ENCODE peak calls at places on chromosomes 2 and 18, in four cellular contexts. H is right lobe of liver, M is AG09319, D is cardiac fibroblast. X is an unnamed sample.

GRCh38 chr18:77131652-77132368 is 773 bp downstream of the MBP start:
- DNase-seq in H (peak), M (no peak), D (peak), X (peak)

GRCh38 chr2:105437708-105438103 is 38.9 kb upstream of the FHL2 start:
- DNase-seq in M (peak), H (no peak), D (peak), X (no peak)

GRCh38 chr2:30026091-30027055 is 105.0 kb upstream of the ALK start:
- DNase-seq in M (peak), D (peak), H (peak), X (no peak)

GRCh38 chr18:63953811-63954210 is 4.7 kb downstream of the HMSD start:
- DNase-seq in D (no peak), M (no peak), H (no peak), X (no peak)

GRCh38 chr2:47488870-47489584 is 86.1 kb downstream of the MSH2 start:
- DNase-seq in D (peak), H (no peak), M (peak), X (no peak)

GRCh38 chr18:39340418-39340817 is 1774.8 kb upstream of the CELF4 start:
- DNase-seq in H (no peak), D (no peak), M (no peak), X (no peak)

GRCh38 chr2:5945707-5946106 is 253.5 kb downstream of the SOX11 start:
- DNase-seq in H (no peak), M (no peak), D (no peak), X (no peak)

GRCh38 chr2:217277646-217278048 is 417.8 kb upstream of the TNP1 start:
- DNase-seq in H (no peak), D (peak), M (no peak), X (no peak)

GRCh38 chr2:241909769-241910168 is 40.2 kb downstream of the RTP5 start:
- DNase-seq in H (no peak), D (no peak), M (no peak), X (no peak)

GRCh38 chr2:230170532-230170931 is 49.3 kb downstream of the SP110 start:
- DNase-seq in D (peak), H (no peak), M (no peak), X (no peak)

GRCh38 chr2:61660511-61661388 is 122.6 kb upstream of the XPO1 start:
- DNase-seq in M (no peak), H (no peak), D (peak), X (no peak)

GRCh38 chr18:77054288-77054605 is 78.3 kb downstream of the MBP start:
- DNase-seq in H (no peak), M (no peak), D (no peak), X (no peak)

GRCh38 chr18:44821924-44822323 is 141.2 kb downstream of the SETBP1 start:
- DNase-seq in H (no peak), M (no peak), D (no peak), X (no peak)

GRCh38 chr2:81767173-81767720 is 1462.7 kb upstream of the LRRTM1 start:
- DNase-seq in M (no peak), H (no peak), D (no peak), X (no peak)

GRCh38 chr18:55153346-55153745 is 194.1 kb upstream of the CCDC68 start:
- DNase-seq in D (no peak), H (no peak), M (no peak), X (no peak)

GRCh38 chr2:62415518-62415917 is 90.5 kb downstream of the TMEM17 start:
- DNase-seq in D (no peak), H (no peak), M (no peak), X (no peak)

GRCh38 chr18:31702449-31702848 is 18.1 kb upstream of the B4GALT6 start:
- DNase-seq in M (no peak), H (no peak), D (no peak), X (no peak)

GRCh38 chr18:64037812-64038414 is 68.0 kb downstream of the SERPINB8 start:
- DNase-seq in D (peak), M (no peak), H (no peak), X (no peak)

GRCh38 chr2:71930073-71930681 is 217.5 kb downstream of the CYP26B1 start:
- DNase-seq in M (peak), D (no peak), H (peak), X (no peak)

GRCh38 chr2:181264436-181264835 is 192.8 kb upstream of the ITGA4 start:
- DNase-seq in D (no peak), H (no peak), M (no peak), X (no peak)

GRCh38 chr18:46727177-46727576 is 29.7 kb downstream of the ST8SIA5 start:
- DNase-seq in M (no peak), H (no peak), D (no peak), X (no peak)

GRCh38 chr2:158781562-158781961 is 13.6 kb upstream of the DAPL1 start:
- DNase-seq in M (peak), H (no peak), D (peak), X (no peak)

GRCh38 chr2:26000561-26001211 is 18.4 kb upstream of the KIF3C start:
- DNase-seq in H (peak), D (no peak), M (no peak), X (no peak)

GRCh38 chr2:106531676-106532075 is 44.5 kb downstream of the CD8B2 start:
- DNase-seq in D (no peak), M (no peak), H (no peak), X (no peak)

GRCh38 chr18:69250305-69251151 is 150.2 kb upstream of the DOK6 start:
- DNase-seq in D (peak), H (no peak), M (peak), X (no peak)

GRCh38 chr18:63162271-63163014 is 157.1 kb downstream of the BCL2 start:
- DNase-seq in H (no peak), M (no peak), D (peak), X (peak)

GRCh38 chr2:189260361-189260761 is 80.8 kb upstream of the COL5A2 start:
- DNase-seq in D (no peak), M (no peak), H (no peak), X (no peak)

GRCh38 chr2:236587861-236588495 is 18.4 kb downstream of the ACKR3 start:
- DNase-seq in D (no peak), M (no peak), H (no peak), X (no peak)

GRCh38 chr2:13109516-13109915 is 392.8 kb downstream of the TRIB2 start:
- DNase-seq in D (no peak), H (no peak), M (no peak), X (no peak)

GRCh38 chr2:96153991-96154431 is 8.8 kb upstream of the DUSP2 start:
- DNase-seq in D (no peak), H (peak), M (no peak), X (no peak)

GRCh38 chr2:106356291-106356690 is 111.9 kb downstream of the RGPD3 start:
- DNase-seq in D (no peak), H (no peak), M (no peak), X (no peak)

GRCh38 chr2:70870790-70871189 is 35.2 kb upstream of the CD207 start:
- DNase-seq in M (no peak), D (no peak), H (no peak), X (no peak)

GRCh38 chr2:205482399-205483065 is 199.8 kb upstream of the NRP2 start:
- DNase-seq in M (no peak), D (peak), H (no peak), X (no peak)

GRCh38 chr2:203873461-203873860 is 5.9 kb downstream of the CTLA4 start:
- DNase-seq in M (no peak), D (no peak), H (no peak), X (no peak)

GRCh38 chr2:67840460-67841068 is 222.2 kb downstream of the C1D start:
- DNase-seq in M (peak), H (peak), D (peak), X (peak)

GRCh38 chr2:98013407-98014042 is 17.8 kb upstream of the TMEM131 start:
- DNase-seq in D (peak), H (no peak), M (no peak), X (no peak)

GRCh38 chr2:69830045-69830905 is 815 bp downstream of the GMCL1 start:
- DNase-seq in H (peak), D (peak), M (no peak), X (peak)

DNA sequence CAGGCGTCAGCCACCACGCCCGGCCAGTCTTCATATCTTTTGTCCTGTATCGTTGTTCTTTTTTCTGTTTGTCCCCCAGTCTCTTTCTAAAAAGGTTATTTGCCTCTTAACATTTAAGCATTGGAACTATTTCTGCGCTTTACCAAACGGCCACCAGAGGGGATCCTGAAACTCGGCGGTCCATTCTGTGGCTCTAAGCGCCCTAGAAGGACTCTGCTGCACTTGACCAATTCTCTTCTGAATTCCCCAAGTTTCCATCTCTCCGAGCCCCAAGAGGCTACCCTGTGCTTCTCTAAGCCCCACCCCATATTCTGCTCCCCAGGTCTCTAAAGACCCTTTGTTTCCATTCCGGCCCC is 33.1 kb upstream of the REG3G start:
- DNase-seq in D (peak), M (no peak), H (no peak), X (no peak)
- TF ChIP-seq CTCF in D (peak), M (no peak), H (peak), X (no peak)

GRCh38 chr2:126971162-126971480 is 72.4 kb downstream of the TEX51 start:
- DNase-seq in H (no peak), D (no peak), M (no peak), X (no peak)

GRCh38 chr2:126970583-126970982 is 71.9 kb downstream of the TEX51 start:
- DNase-seq in H (no peak), M (no peak), D (no peak), X (no peak)

GRCh38 chr2:126973745-126974144 is 75.1 kb downstream of the TEX51 start:
- DNase-seq in H (no peak), M (no peak), D (no peak), X (no peak)

GRCh38 chr2:126971481-126972271 is 73.0 kb downstream of the TEX51 start:
- DNase-seq in M (peak), D (peak), H (peak), X (peak)

DNA sequence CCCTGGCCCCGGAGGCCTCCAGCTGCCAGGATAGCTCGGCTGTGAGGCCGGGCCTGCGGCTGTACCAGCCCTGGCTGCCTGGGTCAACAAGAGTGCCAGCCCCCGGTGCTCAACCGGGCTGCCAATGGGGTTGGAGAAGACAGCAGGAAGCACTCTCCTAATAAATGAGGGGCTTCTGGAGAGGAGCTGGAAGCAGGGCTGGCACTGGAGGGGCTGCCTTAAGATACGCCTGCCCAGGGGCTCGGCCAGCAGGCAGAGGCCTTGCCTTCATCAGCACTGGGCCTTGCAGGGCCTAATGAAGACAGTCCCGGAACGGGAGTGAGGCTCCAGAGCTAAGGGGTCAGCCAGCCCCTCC is 73.6 kb downstream of the TEX51 start:
- DNase-seq in D (no peak), H (no peak), M (no peak), X (no peak)
- TF ChIP-seq CTCF in D (no peak), H (no peak), M (no peak), X (peak)

DNA sequence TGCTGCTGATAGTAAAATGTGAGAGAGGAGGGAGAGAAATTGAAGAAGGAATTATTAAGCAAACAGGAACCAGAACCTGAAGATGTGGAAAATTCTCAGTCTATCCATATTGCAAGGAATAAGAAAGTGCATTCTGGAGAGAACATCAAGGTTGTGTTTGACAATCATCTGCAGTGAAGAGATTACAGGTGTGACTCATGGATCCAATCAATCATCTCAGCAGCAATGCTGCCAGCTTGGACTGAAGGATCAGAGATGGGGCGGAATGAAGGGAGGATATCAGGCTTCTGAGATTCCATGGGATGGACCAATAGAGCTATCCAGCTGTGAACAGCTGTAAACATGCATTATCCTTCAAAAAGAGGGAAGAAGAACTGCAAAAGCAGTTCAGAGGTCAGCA is 247.3 kb downstream of the LPIN1 start:
- DNase-seq in H (no peak), D (no peak), M (no peak), X (no peak)
- TF ChIP-seq CTCF in H (no peak), D (no peak), M (no peak), X (no peak)

GRCh38 chr2:8543065-8543411 is 138.8 kb upstream of the ID2 start:
- DNase-seq in M (no peak), H (no peak), D (no peak), X (peak)

GRCh38 chr2:8544786-8545631 is 136.8 kb upstream of the ID2 start:
- DNase-seq in H (peak), D (peak), M (peak), X (peak)

GRCh38 chr2:8542381-8543064 is 139.3 kb upstream of the ID2 start:
- DNase-seq in H (no peak), D (no peak), M (no peak), X (no peak)

GRCh38 chr2:8544168-8544785 is 137.6 kb upstream of the ID2 start:
- DNase-seq in M (no peak), H (no peak), D (no peak), X (no peak)

GRCh38 chr2:8543412-8544167 is 138.3 kb upstream of the ID2 start:
- DNase-seq in M (peak), H (peak), D (peak), X (peak)
- TF ChIP-seq CTCF in M (no peak), H (no peak), D (no peak), X (no peak)

GRCh38 chr18:21315741-21316187 is 73.7 kb downstream of the GREB1L start:
- DNase-seq in M (no peak), H (no peak), D (no peak), X (no peak)
- TF ChIP-seq CTCF in M (no peak), H (no peak), D (no peak), X (no peak)